ENCODE peak calls at places on chromosome 14, in nine cellular contexts. One of them, this sample, is unnamed.

GRCh38 chr14:37903561-37904191 is 304.0 kb upstream of the SSTR1 start:
- DNase-seq in fibroblast of pulmonary artery: peak
- DNase-seq in left ventricle myocardium inferior: no peak
- DNase-seq in AG20443: peak
- DNase-seq in omental fat pad: no peak
- DNase-seq in CD8-positive, alpha-beta T cell: no peak
- DNase-seq in EH: peak
- DNase-seq in WTC11: no peak
- DNase-seq in renal cortical epithelial cell: peak
- DNase-seq in this sample: peak

GRCh38 chr14:89121961-89122675 is 294.9 kb downstream of the FOXN3 start:
- DNase-seq in fibroblast of pulmonary artery: no peak
- DNase-seq in left ventricle myocardium inferior: no peak
- DNase-seq in AG20443: no peak
- DNase-seq in omental fat pad: no peak
- DNase-seq in CD8-positive, alpha-beta T cell: no peak
- DNase-seq in EH: no peak
- DNase-seq in WTC11: peak
- DNase-seq in renal cortical epithelial cell: no peak
- DNase-seq in this sample: no peak

GRCh38 chr14:93715279-93715927 is 72.9 kb downstream of the PRIMA1 start:
- DNase-seq in fibroblast of pulmonary artery: no peak
- DNase-seq in left ventricle myocardium inferior: no peak
- DNase-seq in AG20443: no peak
- DNase-seq in omental fat pad: no peak
- DNase-seq in CD8-positive, alpha-beta T cell: no peak
- DNase-seq in EH: no peak
- DNase-seq in WTC11: no peak
- DNase-seq in renal cortical epithelial cell: no peak
- DNase-seq in this sample: no peak

GRCh38 chr14:64704743-64705405 is 650 bp downstream of the PLEKHG3 start:
- DNase-seq in fibroblast of pulmonary artery: no peak
- DNase-seq in left ventricle myocardium inferior: no peak
- DNase-seq in AG20443: peak
- DNase-seq in omental fat pad: no peak
- DNase-seq in CD8-positive, alpha-beta T cell: no peak
- DNase-seq in EH: peak
- DNase-seq in WTC11: no peak
- DNase-seq in renal cortical epithelial cell: no peak
- DNase-seq in this sample: no peak

GRCh38 chr14:74109369-74109768 is 24.6 kb downstream of the LIN52 start:
- DNase-seq in fibroblast of pulmonary artery: no peak
- DNase-seq in left ventricle myocardium inferior: no peak
- DNase-seq in AG20443: no peak
- DNase-seq in omental fat pad: no peak
- DNase-seq in CD8-positive, alpha-beta T cell: no peak
- DNase-seq in EH: no peak
- DNase-seq in WTC11: no peak
- DNase-seq in renal cortical epithelial cell: no peak
- DNase-seq in this sample: no peak

GRCh38 chr14:69013943-69014782 is 35.1 kb upstream of the ACTN1 start:
- DNase-seq in fibroblast of pulmonary artery: peak
- DNase-seq in left ventricle myocardium inferior: peak
- DNase-seq in AG20443: no peak
- DNase-seq in omental fat pad: no peak
- DNase-seq in CD8-positive, alpha-beta T cell: no peak
- DNase-seq in EH: peak
- DNase-seq in WTC11: peak
- DNase-seq in renal cortical epithelial cell: no peak
- DNase-seq in this sample: no peak

GRCh38 chr14:31692376-31692781 is 131.2 kb downstream of the NUBPL start:
- DNase-seq in fibroblast of pulmonary artery: peak
- DNase-seq in left ventricle myocardium inferior: no peak
- DNase-seq in AG20443: peak
- DNase-seq in omental fat pad: no peak
- DNase-seq in CD8-positive, alpha-beta T cell: no peak
- DNase-seq in EH: peak
- DNase-seq in WTC11: no peak
- DNase-seq in renal cortical epithelial cell: peak
- DNase-seq in this sample: no peak

GRCh38 chr14:102516531-102517411 is 7.2 kb upstream of the ANKRD9 start:
- DNase-seq in fibroblast of pulmonary artery: no peak
- DNase-seq in left ventricle myocardium inferior: peak
- DNase-seq in AG20443: peak
- DNase-seq in omental fat pad: no peak
- DNase-seq in CD8-positive, alpha-beta T cell: peak
- DNase-seq in EH: peak
- DNase-seq in WTC11: peak
- DNase-seq in renal cortical epithelial cell: no peak
- DNase-seq in this sample: peak

GRCh38 chr14:67541448-67542387 is 8.6 kb downstream of the PLEKHH1 start:
- DNase-seq in fibroblast of pulmonary artery: no peak
- DNase-seq in left ventricle myocardium inferior: no peak
- DNase-seq in AG20443: no peak
- DNase-seq in omental fat pad: no peak
- DNase-seq in CD8-positive, alpha-beta T cell: no peak
- DNase-seq in EH: no peak
- DNase-seq in WTC11: peak
- DNase-seq in renal cortical epithelial cell: no peak
- DNase-seq in this sample: no peak

GRCh38 chr14:76653875-76654572 is 107.2 kb upstream of the VASH1 start:
- DNase-seq in fibroblast of pulmonary artery: no peak
- DNase-seq in left ventricle myocardium inferior: no peak
- DNase-seq in AG20443: no peak
- DNase-seq in omental fat pad: no peak
- DNase-seq in CD8-positive, alpha-beta T cell: no peak
- DNase-seq in EH: no peak
- DNase-seq in WTC11: no peak
- DNase-seq in renal cortical epithelial cell: no peak
- DNase-seq in this sample: no peak

GRCh38 chr14:79044894-79045624 is 874.9 kb downstream of the NRXN3 start:
- DNase-seq in fibroblast of pulmonary artery: peak
- DNase-seq in left ventricle myocardium inferior: no peak
- DNase-seq in AG20443: peak
- DNase-seq in omental fat pad: no peak
- DNase-seq in CD8-positive, alpha-beta T cell: no peak
- DNase-seq in EH: peak
- DNase-seq in WTC11: no peak
- DNase-seq in renal cortical epithelial cell: peak
- DNase-seq in this sample: no peak

GRCh38 chr14:103073367-103073875 is 10.6 kb upstream of the LBHD2 start:
- DNase-seq in fibroblast of pulmonary artery: no peak
- DNase-seq in left ventricle myocardium inferior: peak
- DNase-seq in AG20443: no peak
- DNase-seq in omental fat pad: no peak
- DNase-seq in CD8-positive, alpha-beta T cell: no peak
- DNase-seq in EH: no peak
- DNase-seq in WTC11: no peak
- DNase-seq in renal cortical epithelial cell: peak
- DNase-seq in this sample: no peak

GRCh38 chr14:104820669-104821228 is 19.8 kb downstream of the ZBTB42 start:
- DNase-seq in fibroblast of pulmonary artery: peak
- DNase-seq in left ventricle myocardium inferior: no peak
- DNase-seq in AG20443: peak
- DNase-seq in omental fat pad: no peak
- DNase-seq in CD8-positive, alpha-beta T cell: no peak
- DNase-seq in EH: peak
- DNase-seq in WTC11: peak
- DNase-seq in renal cortical epithelial cell: peak
- DNase-seq in this sample: no peak

GRCh38 chr14:99354166-99354875 is 82.3 kb upstream of the BCL11B start:
- DNase-seq in fibroblast of pulmonary artery: no peak
- DNase-seq in left ventricle myocardium inferior: no peak
- DNase-seq in AG20443: no peak
- DNase-seq in omental fat pad: no peak
- DNase-seq in CD8-positive, alpha-beta T cell: no peak
- DNase-seq in EH: no peak
- DNase-seq in WTC11: no peak
- DNase-seq in renal cortical epithelial cell: no peak
- DNase-seq in this sample: no peak

GRCh38 chr14:37196604-37197420 is 925 bp upstream of the MIPOL1 start:
- DNase-seq in fibroblast of pulmonary artery: no peak
- DNase-seq in left ventricle myocardium inferior: no peak
- DNase-seq in AG20443: no peak
- DNase-seq in omental fat pad: no peak
- DNase-seq in CD8-positive, alpha-beta T cell: no peak
- DNase-seq in EH: no peak
- DNase-seq in WTC11: no peak
- DNase-seq in renal cortical epithelial cell: no peak
- DNase-seq in this sample: no peak

GRCh38 chr14:68547305-68548193 is 245.3 kb downstream of the ZFP36L1 start:
- DNase-seq in fibroblast of pulmonary artery: peak
- DNase-seq in left ventricle myocardium inferior: no peak
- DNase-seq in AG20443: peak
- DNase-seq in omental fat pad: no peak
- DNase-seq in CD8-positive, alpha-beta T cell: no peak
- DNase-seq in EH: peak
- DNase-seq in WTC11: no peak
- DNase-seq in renal cortical epithelial cell: peak
- DNase-seq in this sample: no peak

GRCh38 chr14:101066826-101067508 is 163.4 kb upstream of the RTL1 start:
- DNase-seq in fibroblast of pulmonary artery: no peak
- DNase-seq in left ventricle myocardium inferior: no peak
- DNase-seq in AG20443: no peak
- DNase-seq in omental fat pad: peak
- DNase-seq in CD8-positive, alpha-beta T cell: no peak
- DNase-seq in EH: no peak
- DNase-seq in WTC11: peak
- DNase-seq in renal cortical epithelial cell: no peak
- DNase-seq in this sample: no peak

GRCh38 chr14:24858052-24858451 is 191.9 kb downstream of the STXBP6 start:
- DNase-seq in fibroblast of pulmonary artery: no peak
- DNase-seq in left ventricle myocardium inferior: no peak
- DNase-seq in AG20443: no peak
- DNase-seq in omental fat pad: no peak
- DNase-seq in CD8-positive, alpha-beta T cell: no peak
- DNase-seq in EH: no peak
- DNase-seq in WTC11: no peak
- DNase-seq in renal cortical epithelial cell: no peak
- DNase-seq in this sample: no peak

GRCh38 chr14:68687746-68688145 is 105.1 kb downstream of the ZFP36L1 start:
- DNase-seq in fibroblast of pulmonary artery: peak
- DNase-seq in left ventricle myocardium inferior: no peak
- DNase-seq in AG20443: peak
- DNase-seq in omental fat pad: no peak
- DNase-seq in CD8-positive, alpha-beta T cell: no peak
- DNase-seq in EH: peak
- DNase-seq in WTC11: no peak
- DNase-seq in renal cortical epithelial cell: peak
- DNase-seq in this sample: no peak

GRCh38 chr14:100294213-100294962 is 11.9 kb downstream of the SLC25A29 start:
- DNase-seq in fibroblast of pulmonary artery: no peak
- DNase-seq in left ventricle myocardium inferior: peak
- DNase-seq in AG20443: peak
- DNase-seq in omental fat pad: no peak
- DNase-seq in CD8-positive, alpha-beta T cell: no peak
- DNase-seq in EH: no peak
- DNase-seq in WTC11: peak
- DNase-seq in renal cortical epithelial cell: peak
- DNase-seq in this sample: no peak

GRCh38 chr14:49870908-49871307 is 18.3 kb upstream of the NEMF start:
- DNase-seq in fibroblast of pulmonary artery: no peak
- DNase-seq in left ventricle myocardium inferior: no peak
- DNase-seq in AG20443: no peak
- DNase-seq in omental fat pad: no peak
- DNase-seq in CD8-positive, alpha-beta T cell: no peak
- DNase-seq in EH: no peak
- DNase-seq in WTC11: no peak
- DNase-seq in renal cortical epithelial cell: no peak
- DNase-seq in this sample: no peak

GRCh38 chr14:52067873-52068740 is 752 bp downstream of the NID2 start:
- DNase-seq in fibroblast of pulmonary artery: peak
- DNase-seq in left ventricle myocardium inferior: peak
- DNase-seq in AG20443: peak
- DNase-seq in omental fat pad: no peak
- DNase-seq in CD8-positive, alpha-beta T cell: no peak
- DNase-seq in EH: peak
- DNase-seq in WTC11: peak
- DNase-seq in renal cortical epithelial cell: no peak
- DNase-seq in this sample: peak

GRCh38 chr14:32217301-32217700 is 14.2 kb upstream of the RNU6-8 start:
- DNase-seq in fibroblast of pulmonary artery: no peak
- DNase-seq in left ventricle myocardium inferior: no peak
- DNase-seq in AG20443: no peak
- DNase-seq in omental fat pad: no peak
- DNase-seq in CD8-positive, alpha-beta T cell: no peak
- DNase-seq in EH: no peak
- DNase-seq in WTC11: no peak
- DNase-seq in renal cortical epithelial cell: no peak
- DNase-seq in this sample: no peak

GRCh38 chr14:96586056-96586455 is 83.9 kb downstream of the PAPOLA start:
- DNase-seq in fibroblast of pulmonary artery: no peak
- DNase-seq in left ventricle myocardium inferior: no peak
- DNase-seq in AG20443: no peak
- DNase-seq in omental fat pad: no peak
- DNase-seq in CD8-positive, alpha-beta T cell: no peak
- DNase-seq in EH: no peak
- DNase-seq in WTC11: no peak
- DNase-seq in renal cortical epithelial cell: no peak
- DNase-seq in this sample: no peak